ENCODE peak calls at places on chromosome 21, in nine cellular contexts. H, W, I, S, K, E, M, N and G are unnamed samples.

GRCh38 chr21:44914176-44914874 is 6.4 kb downstream of the ITGB2 start:
- DNase-seq in H (no peak), W (no peak), I (no peak), S (no peak), K (no peak), E (no peak), M (no peak), N (no peak), G (no peak)

GRCh38 chr21:31521515-31521914 is 138.0 kb upstream of the SOD1 start:
- DNase-seq in H (no peak), W (no peak), I (no peak), S (no peak), K (no peak), E (no peak), M (no peak), N (no peak), G (no peak)

GRCh38 chr21:38439336-38439900 is 58.9 kb downstream of the ERG start:
- DNase-seq in H (no peak), W (no peak), I (no peak), S (no peak), K (no peak), E (peak), M (no peak), N (peak), G (no peak)

GRCh38 chr21:44778499-44778911 is 23.1 kb downstream of the UBE2G2 start:
- DNase-seq in H (no peak), W (no peak), I (no peak), S (no peak), K (no peak), E (no peak), M (no peak), N (no peak), G (no peak)

GRCh38 chr21:38486221-38486620 is 12.1 kb downstream of the ERG start:
- DNase-seq in H (no peak), W (no peak), I (no peak), S (no peak), K (no peak), E (peak), M (peak), N (peak), G (no peak)

GRCh38 chr21:16169102-16169511 is 439.3 kb downstream of the USP25 start:
- DNase-seq in H (no peak), W (no peak), I (no peak), S (no peak), K (no peak), E (peak), M (no peak), N (no peak), G (no peak)

GRCh38 chr21:16713331-16714114 is 799.3 kb upstream of the CXADR start:
- DNase-seq in H (no peak), W (no peak), I (no peak), S (no peak), K (no peak), E (peak), M (no peak), N (peak), G (no peak)

GRCh38 chr21:16195476-16195875 is 465.7 kb downstream of the USP25 start:
- DNase-seq in H (no peak), W (no peak), I (no peak), S (no peak), K (no peak), E (peak), M (no peak), N (peak), G (no peak)

GRCh38 chr21:44462090-44462833 is 7.0 kb downstream of the LRRC3 start:
- DNase-seq in H (no peak), W (no peak), I (no peak), S (peak), K (peak), E (no peak), M (no peak), N (no peak), G (no peak)

GRCh38 chr21:26572668-26573381 is at the start of gene CYYR1:
- DNase-seq in H (peak), W (no peak), I (peak), S (no peak), K (no peak), E (no peak), M (no peak), N (peak), G (no peak)

GRCh38 chr21:43745772-43746517 is 27.0 kb downstream of the PDXK start:
- DNase-seq in H (no peak), W (no peak), I (no peak), S (no peak), K (no peak), E (no peak), M (no peak), N (no peak), G (no peak)

GRCh38 chr21:26835027-26835713 is 10.0 kb downstream of the ADAMTS1 start:
- DNase-seq in H (no peak), W (no peak), I (no peak), S (no peak), K (peak), E (peak), M (no peak), N (peak), G (no peak)

GRCh38 chr21:45695086-45695485 is 51.6 kb downstream of the PCBP3 start:
- DNase-seq in H (no peak), W (no peak), I (peak), S (no peak), K (no peak), E (no peak), M (no peak), N (no peak), G (no peak)

GRCh38 chr21:26939532-26940181 is 27.2 kb downstream of the ADAMTS5 start:
- DNase-seq in H (no peak), W (no peak), I (no peak), S (no peak), K (no peak), E (no peak), M (no peak), N (no peak), G (no peak)

GRCh38 chr21:39712976-39713375 is 32.0 kb upstream of the IGSF5 start:
- DNase-seq in H (no peak), W (no peak), I (peak), S (no peak), K (no peak), E (no peak), M (no peak), N (no peak), G (no peak)

GRCh38 chr21:39620856-39621255 is 8.1 kb downstream of the B3GALT5 start:
- DNase-seq in H (no peak), W (no peak), I (no peak), S (no peak), K (no peak), E (no peak), M (no peak), N (no peak), G (no peak)

GRCh38 chr21:44954281-44954771 is 14.5 kb downstream of the SLX9 start:
- DNase-seq in H (no peak), W (no peak), I (no peak), S (no peak), K (no peak), E (no peak), M (no peak), N (no peak), G (no peak)

GRCh38 chr21:41210405-41211040 is 42.6 kb downstream of the BACE2 start:
- DNase-seq in H (no peak), W (no peak), I (peak), S (no peak), K (peak), E (peak), M (no peak), N (peak), G (no peak)

GRCh38 chr21:38503588-38503987 is 5.3 kb upstream of the ERG start:
- DNase-seq in H (peak), W (no peak), I (no peak), S (peak), K (no peak), E (peak), M (no peak), N (peak), G (peak)

GRCh38 chr21:45640888-45641479 is 2.5 kb upstream of the PCBP3 start:
- DNase-seq in H (no peak), W (no peak), I (peak), S (no peak), K (no peak), E (peak), M (no peak), N (peak), G (no peak)

GRCh38 chr21:37489553-37489952 is 123.0 kb downstream of the DYRK1A start:
- DNase-seq in H (no peak), W (no peak), I (no peak), S (no peak), K (no peak), E (peak), M (no peak), N (peak), G (no peak)

GRCh38 chr21:24076179-24076578 is 1531.1 kb downstream of the MRPL39 start:
- DNase-seq in H (no peak), W (no peak), I (no peak), S (no peak), K (no peak), E (peak), M (no peak), N (peak), G (no peak)

GRCh38 chr21:44291078-44291935 is 5.6 kb downstream of the AIRE start:
- DNase-seq in H (no peak), W (no peak), I (no peak), S (no peak), K (no peak), E (no peak), M (no peak), N (no peak), G (no peak)

GRCh38 chr21:23887709-23888303 is 1719.5 kb downstream of the MRPL39 start:
- DNase-seq in H (no peak), W (no peak), I (no peak), S (no peak), K (no peak), E (no peak), M (no peak), N (no peak), G (no peak)

GRCh38 chr21:45948576-45949141 is 32.9 kb upstream of the COL6A1 start:
- DNase-seq in H (no peak), W (no peak), I (no peak), S (no peak), K (peak), E (no peak), M (no peak), N (no peak), G (no peak)

GRCh38 chr21:45444385-45444784 is 39.4 kb downstream of the COL18A1 start:
- DNase-seq in H (no peak), W (no peak), I (no peak), S (no peak), K (no peak), E (no peak), M (no peak), N (no peak), G (no peak)

GRCh38 chr21:37746849-37747248 is 169.4 kb downstream of the KCNJ6 start:
- DNase-seq in H (no peak), W (no peak), I (no peak), S (no peak), K (no peak), E (no peak), M (no peak), N (no peak), G (no peak)

GRCh38 chr21:28344985-28345384 is 647.7 kb downstream of the LTN1 start:
- DNase-seq in H (no peak), W (no peak), I (no peak), S (no peak), K (no peak), E (no peak), M (no peak), N (no peak), G (no peak)

GRCh38 chr21:14500873-14501272 is 45.2 kb downstream of the SAMSN1 start:
- DNase-seq in H (no peak), W (no peak), I (no peak), S (no peak), K (no peak), E (no peak), M (no peak), N (no peak), G (no peak)

GRCh38 chr21:16741228-16741665 is 771.6 kb upstream of the CXADR start:
- DNase-seq in H (peak), W (no peak), I (no peak), S (no peak), K (no peak), E (peak), M (no peak), N (peak), G (no peak)

GRCh38 chr21:44475266-44475665 is 20.0 kb downstream of the LRRC3 start:
- DNase-seq in H (no peak), W (no peak), I (no peak), S (peak), K (peak), E (no peak), M (no peak), N (no peak), G (no peak)

GRCh38 chr21:45423201-45423955 is 18.4 kb downstream of the COL18A1 start:
- DNase-seq in H (no peak), W (no peak), I (no peak), S (peak), K (no peak), E (no peak), M (no peak), N (no peak), G (no peak)

GRCh38 chr21:44051462-44051941 is 39.4 kb downstream of the TRAPPC10 start:
- DNase-seq in H (no peak), W (no peak), I (no peak), S (peak), K (peak), E (peak), M (no peak), N (peak), G (no peak)

DNA sequence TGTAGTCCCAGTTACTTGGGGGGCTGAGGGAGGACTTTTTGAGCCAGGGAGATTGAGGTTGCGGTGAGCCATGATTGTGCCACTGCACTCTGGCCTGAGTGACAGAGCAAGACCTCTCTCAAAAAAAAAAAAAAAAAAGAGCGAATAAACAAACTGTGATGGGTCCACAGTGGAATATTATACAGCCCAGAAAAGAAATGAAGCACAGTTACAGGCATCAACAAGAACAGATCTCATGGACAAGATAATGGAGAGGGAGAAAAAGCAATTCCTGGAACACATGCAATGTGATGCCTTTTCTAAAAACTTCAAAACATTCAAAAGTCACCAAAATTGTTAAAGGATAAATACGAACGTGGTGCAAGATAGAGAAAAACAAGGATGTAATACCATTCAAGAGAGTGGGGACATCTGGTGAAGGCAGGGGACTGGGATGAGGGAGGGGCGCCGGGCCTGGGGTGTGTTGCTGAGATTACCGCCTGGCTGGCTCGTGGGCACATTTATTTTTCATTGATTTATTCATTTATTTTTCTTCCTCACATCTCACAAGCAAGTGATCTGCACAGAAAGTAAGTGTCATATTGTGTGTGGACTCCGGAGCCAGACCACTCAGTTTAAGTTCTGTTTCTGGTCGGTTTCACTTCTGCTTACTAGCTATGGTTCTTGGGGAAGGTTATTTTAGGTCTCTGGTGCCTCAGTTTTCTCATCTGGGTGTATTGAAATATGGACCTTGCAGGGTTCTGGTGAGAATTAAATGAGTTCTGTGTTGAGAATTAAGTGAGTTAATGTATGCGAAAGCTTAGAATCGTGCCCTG is 30.1 kb downstream of the ABCG1 start:
- DNase-seq in H (no peak), W (no peak), I (no peak), S (no peak), K (no peak), E (no peak), M (no peak), N (no peak), G (no peak)
- H3K4me3 ChIP-seq in H (no peak), W (no peak), I (no peak), S (no peak), K (no peak), E (no peak), M (no peak), N (no peak), G (no peak)

GRCh38 chr21:30408782-30409494 is 13.1 kb downstream of the KRTAP13-1 start:
- DNase-seq in H (peak), W (no peak), I (peak), S (no peak), K (no peak), E (peak), M (peak), N (peak), G (peak)
- TF ChIP-seq CTCF in H (peak), W (no peak), I (peak), S (peak), K (no peak), E (peak), M (peak), N (peak), G (peak)

GRCh38 chr21:32559004-32559610 is 26.2 kb downstream of the TCP10L start:
- DNase-seq in H (no peak), W (no peak), I (no peak), S (no peak), K (no peak), E (no peak), M (no peak), N (no peak), G (no peak)

GRCh38 chr21:32558131-32558530 is 27.2 kb downstream of the TCP10L start:
- DNase-seq in H (no peak), W (no peak), I (no peak), S (no peak), K (no peak), E (no peak), M (no peak), N (no peak), G (no peak)

GRCh38 chr21:32562426-32562825 is 22.9 kb downstream of the TCP10L start:
- DNase-seq in H (no peak), W (no peak), I (peak), S (no peak), K (no peak), E (peak), M (peak), N (peak), G (peak)

GRCh38 chr21:32562915-32563314 is 22.4 kb downstream of the TCP10L start:
- DNase-seq in H (no peak), W (no peak), I (no peak), S (no peak), K (no peak), E (peak), M (no peak), N (no peak), G (no peak)

GRCh38 chr21:32560896-32561295 is 24.4 kb downstream of the TCP10L start:
- DNase-seq in H (no peak), W (no peak), I (no peak), S (no peak), K (no peak), E (no peak), M (no peak), N (no peak), G (no peak)
- H3K4me3 ChIP-seq in H (no peak), W (no peak), I (no peak), S (no peak), K (no peak), E (no peak), M (no peak), N (no peak), G (no peak)

DNA sequence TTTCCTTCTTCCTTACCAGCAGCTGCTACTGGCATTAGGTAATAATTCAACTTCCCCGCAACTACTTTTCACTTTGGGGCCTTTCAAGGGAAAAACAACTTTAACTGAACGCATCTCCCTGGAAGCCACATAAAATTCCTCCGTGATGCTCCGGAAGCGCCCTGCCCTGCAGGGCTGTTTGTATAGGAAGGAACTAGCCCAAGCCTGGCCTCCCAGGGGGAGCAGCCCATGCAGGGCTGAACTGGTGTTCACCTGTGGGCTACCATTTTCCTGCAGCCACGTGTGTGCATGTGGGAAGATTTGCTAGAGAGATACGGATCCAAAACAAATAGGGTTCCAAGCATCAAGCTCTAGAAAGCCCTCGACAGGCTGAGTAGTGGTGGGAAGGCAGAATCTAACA is 14.4 kb downstream of the CLDN14 start:
- DNase-seq in H (no peak), W (no peak), I (no peak), S (no peak), K (no peak), E (no peak), M (no peak), N (no peak), G (no peak)
- TF ChIP-seq CTCF in H (no peak), W (no peak), I (no peak), S (no peak), K (no peak), E (no peak), M (no peak), N (no peak), G (no peak)

GRCh38 chr21:34892196-34892595 is 156.9 kb downstream of the RUNX1 start:
- DNase-seq in H (no peak), W (no peak), I (no peak), S (no peak), K (no peak), E (no peak), M (no peak), N (no peak), G (no peak)
- H3K4me3 ChIP-seq in H (peak), W (no peak), I (no peak), S (no peak), K (no peak), E (no peak), M (no peak), N (no peak), G (no peak)

GRCh38 chr21:34889287-34889536 is 159.9 kb downstream of the RUNX1 start:
- DNase-seq in H (no peak), W (no peak), I (no peak), S (peak), K (peak), E (peak), M (no peak), N (peak), G (no peak)

GRCh38 chr21:34891610-34891943 is 157.5 kb downstream of the RUNX1 start:
- DNase-seq in H (no peak), W (no peak), I (no peak), S (no peak), K (no peak), E (no peak), M (no peak), N (no peak), G (no peak)

GRCh38 chr21:34888569-34889286 is 160.4 kb downstream of the RUNX1 start:
- DNase-seq in H (peak), W (peak), I (peak), S (peak), K (peak), E (peak), M (peak), N (peak), G (peak)

GRCh38 chr21:34889537-34890257 is 159.4 kb downstream of the RUNX1 start:
- DNase-seq in H (peak), W (peak), I (peak), S (peak), K (peak), E (peak), M (no peak), N (peak), G (no peak)

GRCh38 chr21:34890258-34890723 is 158.8 kb downstream of the RUNX1 start:
- DNase-seq in H (no peak), W (no peak), I (no peak), S (no peak), K (no peak), E (no peak), M (no peak), N (no peak), G (no peak)
- TF ChIP-seq CTCF in H (no peak), W (no peak), I (no peak), S (no peak), K (no peak), E (no peak), M (no peak), N (no peak), G (no peak)

GRCh38 chr21:34890724-34891609 is 158.1 kb downstream of the RUNX1 start:
- DNase-seq in H (peak), W (no peak), I (peak), S (peak), K (peak), E (peak), M (no peak), N (peak), G (no peak)
- H3K4me3 ChIP-seq in H (peak), W (peak), I (peak), S (peak), K (no peak), E (peak), M (peak), N (no peak), G (peak)

GRCh38 chr21:30444204-30444603 is 4.1 kb downstream of the KRTAP15-1 start:
- DNase-seq in H (no peak), W (no peak), I (peak), S (no peak), K (no peak), E (no peak), M (no peak), N (no peak), G (no peak)

GRCh38 chr21:30446969-30447368 is 6.9 kb downstream of the KRTAP15-1 start:
- DNase-seq in H (no peak), W (no peak), I (no peak), S (no peak), K (no peak), E (no peak), M (no peak), N (no peak), G (no peak)

GRCh38 chr21:30443226-30443625 is 3.2 kb downstream of the KRTAP15-1 start:
- DNase-seq in H (no peak), W (no peak), I (no peak), S (no peak), K (no peak), E (no peak), M (no peak), N (no peak), G (no peak)

GRCh38 chr21:30448514-30448913 is 8.4 kb downstream of the KRTAP15-1 start:
- DNase-seq in H (no peak), W (no peak), I (no peak), S (no peak), K (no peak), E (no peak), M (no peak), N (no peak), G (no peak)
- TF ChIP-seq CTCF in H (no peak), W (no peak), I (no peak), S (no peak), K (no peak), E (no peak), M (no peak), N (no peak), G (no peak)